ENCODE peak calls at places on chromosomes 11 and 22, in seven cellular contexts. L is WERI-Rb-1, A is HCT116, D is cardiac muscle cell, O is kidney epithelial cell, C is mesendoderm, X is heart left ventricle. M is an unnamed sample.
A peak's percentile ranks its signal among the peaks of the same experiment; 100 is the strongest.

GRCh38 chr11:110992481-110992880 is 253.0 kb upstream of the POU2AF2 start:
- DNase-seq in L (no peak), A (no peak), D (no peak), O (no peak), C (peak; percentile 93), X (no peak), M (no peak)

GRCh38 chr11:125091247-125091876 is 20.1 kb downstream of the TMEM218 start:
- DNase-seq in L (peak; percentile 61), A (no peak), D (peak; percentile 89), O (peak; percentile 42), C (peak; percentile 87), X (no peak), M (peak; percentile 91)

GRCh38 chr11:11349870-11350325 is 3.2 kb downstream of the CSNK2A3 start:
- DNase-seq in L (no peak), A (no peak), D (peak; percentile 92), O (peak; percentile 47), C (no peak), X (no peak), M (no peak)

GRCh38 chr11:85843929-85844328 is 11.3 kb upstream of the CCDC83 start:
- DNase-seq in L (no peak), A (no peak), D (no peak), O (no peak), C (peak; percentile 26), X (no peak), M (peak; percentile 11)

GRCh38 chr11:76161261-76161961 is 44.9 kb downstream of the WNT11 start:
- DNase-seq in L (peak; percentile 78), A (no peak), D (peak; percentile 75), O (no peak), C (no peak), X (peak; percentile 30), M (peak; percentile 75)

GRCh38 chr11:16603245-16603644 is 135.2 kb upstream of the C11orf58 start:
- DNase-seq in L (no peak), A (no peak), D (no peak), O (no peak), C (peak; percentile 50), X (peak; percentile 52), M (peak; percentile 34)

GRCh38 chr11:4191031-4191571 is 96.5 kb downstream of the RRM1 start:
- DNase-seq in L (no peak), A (no peak), D (no peak), O (no peak), C (no peak), X (peak; percentile 93), M (peak; percentile 3)

GRCh38 chr11:93740031-93740801 is 1.1 kb downstream of the TAF1D start:
- DNase-seq in L (peak; percentile 17), A (no peak), D (peak; percentile 46), O (no peak), C (peak; percentile 81), X (no peak), M (peak; percentile 33)

GRCh38 chr11:131592734-131593133 is 222.3 kb downstream of the NTM start:
- DNase-seq in L (no peak), A (no peak), D (no peak), O (no peak), C (no peak), X (no peak), M (no peak)

GRCh38 chr22:50057868-50058311 is at the start of gene TTLL8:
- DNase-seq in L (no peak), A (no peak), D (no peak), O (no peak), C (no peak), X (peak; percentile 11), M (peak; percentile 82)
- H3K4me3 ChIP-seq in L (no peak within 1 kb of the TSS), A (no peak within 1 kb of the TSS), D (peak within 1 kb of the TSS; percentile 9), O (no peak within 1 kb of the TSS), C (no peak within 1 kb of the TSS), X (peak within 1 kb of the TSS; percentile 23), M (peak within 1 kb of the TSS; percentile 57)

DNA sequence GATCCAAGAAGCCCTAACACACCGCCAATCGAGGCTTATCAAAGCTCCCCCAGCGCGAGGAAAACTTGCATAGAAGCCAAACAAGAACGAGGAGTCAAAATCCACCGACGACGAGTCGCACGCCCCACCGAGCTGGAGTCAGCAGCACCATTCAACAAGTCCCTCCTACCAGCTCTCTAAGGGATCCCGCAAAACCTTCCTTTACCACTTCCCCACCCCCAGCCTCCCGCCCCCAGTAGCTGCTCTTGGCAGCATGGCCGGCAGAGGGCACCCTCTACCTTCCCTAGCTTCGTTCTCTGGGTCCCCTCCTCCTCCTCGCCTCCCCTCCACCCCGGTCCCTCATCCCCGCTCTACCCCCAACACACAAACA is 1.4 kb downstream of the BDNF start:
- DNase-seq in L (peak; percentile 85), A (peak; percentile 82), D (peak; percentile 96), O (no peak), C (peak; percentile 94), X (peak; percentile 72), M (peak; percentile 91)
- H3K27me3 ChIP-seq in L (peaks cover 30% of the 10 kb centered on the region), A (no peaks in the 10 kb centered on the region), D (peaks cover 79% of the 10 kb centered on the region), O (peaks cover 2% of the 10 kb centered on the region), C (peaks cover 9% of the 10 kb centered on the region), X (peaks cover 2% of the 10 kb centered on the region), M (peaks cover 38% of the 10 kb centered on the region)

DNA sequence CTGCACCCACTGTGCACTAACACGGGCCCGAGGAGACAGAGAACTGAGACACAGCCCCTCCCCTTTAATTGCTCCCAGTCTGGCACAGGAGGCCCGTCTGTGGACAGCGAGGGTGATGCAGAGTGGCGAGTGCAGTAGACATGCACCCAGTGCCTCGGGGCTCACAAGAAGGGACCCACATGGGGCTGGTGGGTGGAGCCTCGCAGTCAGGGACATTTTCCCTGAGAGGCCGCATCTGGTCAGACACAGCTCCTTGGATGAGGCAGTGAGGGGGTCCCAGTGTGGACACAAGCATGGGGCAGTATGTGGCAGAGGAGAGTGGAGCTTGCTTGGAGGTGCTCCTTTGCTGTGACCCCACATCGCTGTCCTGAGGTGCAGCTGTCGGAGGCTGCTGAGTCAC is 54.8 kb downstream of the SBF1 start:
- DNase-seq in L (no peak), A (no peak), D (no peak), O (no peak), C (no peak), X (no peak), M (no peak)
- H3K36me3 ChIP-seq in L (peaks cover 79% of the 10 kb centered on the region), A (peaks cover 52% of the 10 kb centered on the region), D (peaks cover 66% of the 10 kb centered on the region), O (peaks cover 7% of the 10 kb centered on the region), C (peaks cover 21% of the 10 kb centered on the region), X (peaks cover 19% of the 10 kb centered on the region), M (peaks cover 31% of the 10 kb centered on the region)

DNA sequence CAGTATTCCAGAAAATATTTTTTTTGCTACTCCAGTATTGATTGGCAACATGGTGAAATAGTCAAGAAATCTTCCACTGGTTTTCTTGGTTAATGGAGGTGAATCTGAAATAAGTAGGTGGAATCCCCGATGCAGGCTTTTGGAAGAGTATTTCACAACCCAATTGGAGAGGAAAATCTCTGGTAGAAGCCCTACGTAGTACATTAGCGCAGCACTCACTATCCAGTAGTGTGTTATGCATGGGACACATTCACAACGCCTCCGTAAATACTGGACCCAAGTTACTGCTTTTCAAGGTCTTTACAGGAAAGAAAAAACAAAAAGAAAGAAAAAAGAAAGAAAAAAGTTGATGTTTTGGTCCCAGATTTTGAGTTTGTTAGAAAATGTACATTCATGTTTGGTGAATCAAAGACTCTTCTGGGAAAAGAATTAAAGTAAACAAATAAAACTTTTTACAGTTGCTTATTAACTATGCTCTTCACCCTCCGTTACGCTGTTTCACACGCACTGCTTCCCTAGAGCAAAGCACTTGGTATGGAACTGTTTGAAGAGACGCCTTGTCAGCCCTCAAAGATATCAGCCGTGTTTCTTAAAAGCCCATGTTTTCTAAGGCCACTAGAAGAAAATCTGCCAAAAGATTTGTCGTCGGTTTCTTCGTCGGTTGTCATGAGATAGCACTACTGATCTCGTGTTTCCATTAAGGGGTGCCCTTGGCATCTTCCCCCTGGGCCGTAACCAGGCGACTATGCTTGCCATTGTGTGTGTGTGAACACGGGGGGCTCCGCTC is 170.4 kb upstream of the CTSC start:
- DNase-seq in L (no peak), A (no peak), D (no peak), O (no peak), C (peak; percentile 30), X (no peak), M (no peak)
- H3K4me3 ChIP-seq in L (no peak overlapping the region), A (no peak overlapping the region), D (peak overlapping the region; percentile 30), O (peak overlapping the region; percentile 30), C (no peak overlapping the region), X (peak overlapping the region; percentile 46), M (peak overlapping the region; percentile 53)

GRCh38 chr11:34552270-34552669 is 38.7 kb upstream of the ELF5 start:
- DNase-seq in L (no peak), A (no peak), D (no peak), O (no peak), C (no peak), X (no peak), M (no peak)

GRCh38 chr11:34548278-34548677 is 34.7 kb upstream of the ELF5 start:
- DNase-seq in L (no peak), A (no peak), D (no peak), O (no peak), C (no peak), X (no peak), M (no peak)

GRCh38 chr11:34546511-34547206 is 33.1 kb upstream of the ELF5 start:
- DNase-seq in L (no peak), A (no peak), D (no peak), O (no peak), C (no peak), X (no peak), M (no peak)

DNA sequence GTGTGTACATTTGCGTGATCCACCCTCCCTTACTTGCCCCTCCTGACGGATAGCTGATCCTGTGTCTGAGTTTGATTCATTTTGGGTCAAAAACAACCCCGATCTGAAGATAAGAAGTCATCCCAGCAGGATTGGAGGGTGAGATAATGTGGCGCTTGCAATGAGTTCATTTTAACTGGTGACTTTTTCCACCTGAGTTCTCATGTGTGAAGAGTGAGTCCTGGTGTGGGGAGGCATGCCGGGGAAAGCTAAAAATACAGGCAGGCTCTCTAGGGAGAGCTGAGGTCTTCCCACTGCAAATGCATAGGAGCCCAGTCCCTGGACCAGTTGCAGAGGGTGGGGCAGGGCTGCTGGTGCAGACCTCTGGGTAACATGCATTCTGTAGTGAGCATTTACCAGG is 35.7 kb upstream of the ELF5 start:
- DNase-seq in L (no peak), A (no peak), D (no peak), O (peak; percentile 18), C (no peak), X (no peak), M (no peak)
- H3K27me3 ChIP-seq in L (no peaks in the 10 kb centered on the region), A (no peaks in the 10 kb centered on the region), D (no peaks in the 10 kb centered on the region), O (no peaks in the 10 kb centered on the region), C (no peaks in the 10 kb centered on the region), X (no peaks in the 10 kb centered on the region), M (no peaks in the 10 kb centered on the region)

GRCh38 chr11:44747836-44748235 is 21.1 kb downstream of the TSPAN18 start:
- DNase-seq in L (no peak), A (no peak), D (no peak), O (no peak), C (no peak), X (no peak), M (no peak)
- H3K36me3 ChIP-seq in L (no peaks in the 10 kb centered on the region), A (no peaks in the 10 kb centered on the region), D (no peaks in the 10 kb centered on the region), O (no peaks in the 10 kb centered on the region), C (no peaks in the 10 kb centered on the region), X (no peaks in the 10 kb centered on the region), M (no peaks in the 10 kb centered on the region)

GRCh38 chr22:39502109-39502788 is at the start of gene MIEF1:
- DNase-seq in L (peak; percentile 98), A (peak; percentile 94), D (peak; percentile 98), O (peak; percentile 86), C (peak; percentile 99), X (peak; percentile 98), M (peak; percentile 98)
- H3K4me3 ChIP-seq in L (peak within 1 kb of the TSS; percentile 78), A (peak within 1 kb of the TSS; percentile 92), D (peak within 1 kb of the TSS; percentile 64), O (peak within 1 kb of the TSS; percentile 96), C (peak within 1 kb of the TSS; percentile 96), X (peak within 1 kb of the TSS; percentile 96), M (peak within 1 kb of the TSS; percentile 93)

DNA sequence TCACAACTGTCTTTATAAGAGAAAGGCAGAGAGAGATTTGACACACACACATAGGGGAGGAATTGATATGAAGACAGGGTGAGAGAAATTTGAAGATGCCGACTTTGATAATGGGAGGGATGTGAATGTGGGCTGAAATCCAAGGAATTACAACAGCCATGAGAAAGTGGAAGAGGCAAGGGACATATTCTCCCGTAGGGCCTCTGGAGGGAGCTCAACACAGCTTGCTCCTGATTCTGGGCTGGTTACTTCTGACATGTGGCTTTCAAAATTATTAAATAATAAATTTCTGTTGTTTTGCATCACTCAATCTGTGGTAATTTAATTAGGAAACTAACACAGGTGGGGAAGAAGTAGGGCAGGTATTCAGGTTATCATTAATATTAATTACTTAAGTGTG is 282.9 kb downstream of the LUZP2 start:
- DNase-seq in L (no peak), A (no peak), D (peak; percentile 10), O (no peak), C (peak; percentile 50), X (no peak), M (peak; percentile 2)
- H3K27me3 ChIP-seq in L (no peaks in the 10 kb centered on the region), A (no peaks in the 10 kb centered on the region), D (no peaks in the 10 kb centered on the region), O (no peaks in the 10 kb centered on the region), C (no peaks in the 10 kb centered on the region), X (no peaks in the 10 kb centered on the region), M (no peaks in the 10 kb centered on the region)

M was measured in H7.